ENCODE peak calls at places on chromosomes 13 and 19, in seven cellular contexts. V, T, R, G, D, X and L are unnamed samples.
A peak's percentile ranks its signal among the peaks of the same experiment; 100 is the strongest.

GRCh38 chr19:18439025-18439909 is 1.3 kb upstream of the ISYNA1 start:
- DNase-seq in R (no peak), G (no peak), D (no peak), V (peak; percentile 55), X (no peak), T (peak; percentile 79), L (peak; percentile 37)

GRCh38 chr19:38831142-38831605 is 420 bp downstream of the ECH1 start:
- DNase-seq in G (peak; percentile 43), R (peak; percentile 46), T (peak; percentile 59), D (no peak), V (peak; percentile 99), X (no peak), L (peak; percentile 93)

GRCh38 chr13:56561327-56561726 is 579.4 kb upstream of the PRR20A start:
- DNase-seq in X (no peak), V (no peak), G (no peak), T (no peak), D (no peak), R (no peak), L (no peak)

GRCh38 chr13:22017226-22017625 is 346.4 kb downstream of the FGF9 start:
- DNase-seq in R (no peak), V (no peak), G (no peak), X (no peak), T (no peak), D (no peak), L (no peak)

GRCh38 chr13:50708461-50708860 is 135.0 kb downstream of the DLEU7 start:
- DNase-seq in X (no peak), V (no peak), D (no peak), T (no peak), R (no peak), G (no peak), L (no peak)

GRCh38 chr13:96751089-96751488 is 243.2 kb downstream of the OXGR1 start:
- DNase-seq in V (no peak), T (no peak), R (no peak), D (no peak), X (no peak), G (no peak), L (no peak)

GRCh38 chr19:16144216-16144581 is 714 bp downstream of the HSH2D start:
- DNase-seq in T (no peak), D (no peak), R (no peak), X (no peak), G (no peak), V (no peak), L (no peak)

GRCh38 chr19:45352062-45352461 is 11.5 kb downstream of the KLC3 start:
- DNase-seq in T (no peak), V (no peak), D (no peak), R (no peak), G (no peak), X (no peak), L (no peak)

GRCh38 chr19:4035018-4035566 is 27.6 kb downstream of the PIAS4 start:
- DNase-seq in G (no peak), D (no peak), V (no peak), T (no peak), X (no peak), R (no peak), L (no peak)

GRCh38 chr13:36549771-36550170 is 117.5 kb downstream of the CCNA1 start:
- DNase-seq in X (no peak), R (no peak), G (no peak), T (peak; percentile 43), V (no peak), D (no peak), L (no peak)

GRCh38 chr19:54271106-54271505 is 9.8 kb downstream of the LILRB2 start:
- DNase-seq in V (no peak), X (no peak), T (no peak), D (no peak), R (peak; percentile 45), G (no peak), L (no peak)

GRCh38 chr19:6088677-6089063 is 21.6 kb downstream of the RFX2 start:
- DNase-seq in X (no peak), R (no peak), G (no peak), T (no peak), V (peak; percentile 57), D (no peak), L (no peak)

GRCh38 chr19:1112254-1113208 is 8.7 kb downstream of the GPX4 start:
- DNase-seq in D (no peak), X (no peak), R (no peak), T (peak; percentile 38), G (peak; percentile 84), V (no peak), L (no peak)

GRCh38 chr13:66723606-66724005 is 506.5 kb downstream of the PCDH9 start:
- DNase-seq in T (no peak), G (no peak), R (peak; percentile 83), D (no peak), V (no peak), X (no peak), L (no peak)

GRCh38 chr19:38596057-38596981 is 21.4 kb downstream of the MAP4K1 start:
- DNase-seq in R (no peak), V (peak; percentile 18), X (no peak), G (peak; percentile 98), D (no peak), T (peak; percentile 61), L (peak; percentile 76)

GRCh38 chr19:17576758-17577532 is 21.5 kb downstream of the COLGALT1 start:
- DNase-seq in G (peak; percentile 100), D (no peak), T (peak; percentile 94), V (peak; percentile 8), R (no peak), X (no peak), L (no peak)

GRCh38 chr19:3682741-3683404 is 17.4 kb downstream of the PIP5K1C start:
- DNase-seq in R (no peak), G (no peak), X (no peak), V (peak; percentile 42), D (no peak), T (no peak), L (no peak)